ENCODE peak calls at places on chromosomes 2 and 18, in nine cellular contexts. B, F, Z, S, K, M, H, J and N are unnamed samples.

GRCh38 chr2:102707796-102708713 is 53.8 kb upstream of the TMEM182 start:
- DNase-seq in B (no peak), J (no peak), K (no peak), M (no peak), H (no peak), S (no peak), Z (no peak), F (no peak), N (no peak)

GRCh38 chr2:98148968-98149697 is 62.2 kb downstream of the VWA3B start:
- DNase-seq in S (no peak), K (no peak), J (peak), M (no peak), H (no peak), Z (peak), F (peak), B (peak), N (peak)

GRCh38 chr18:40402052-40402451 is 1553.0 kb upstream of the PIK3C3 start:
- DNase-seq in K (no peak), B (no peak), H (no peak), M (no peak), J (no peak), Z (no peak), S (no peak), F (no peak), N (no peak)

GRCh38 chr18:6624271-6624670 is 105.2 kb upstream of the ARHGAP28 start:
- DNase-seq in J (peak), Z (no peak), H (no peak), K (no peak), S (no peak), B (peak), F (no peak), M (peak), N (peak)

GRCh38 chr18:3420919-3421279 is 29.1 kb upstream of the TGIF1 start:
- DNase-seq in B (no peak), J (no peak), Z (no peak), H (no peak), M (no peak), S (no peak), F (no peak), K (no peak), N (no peak)

GRCh38 chr18:58163004-58163590 is 119.1 kb downstream of the NEDD4L start:
- DNase-seq in K (no peak), B (no peak), Z (no peak), M (no peak), F (no peak), S (no peak), J (no peak), H (no peak), N (no peak)

GRCh38 chr2:890791-891190 is 59.9 kb upstream of the SNTG2 start:
- DNase-seq in J (no peak), Z (no peak), F (peak), S (no peak), M (peak), B (no peak), H (no peak), K (no peak), N (peak)

GRCh38 chr18:54260376-54261072 is 8.8 kb upstream of the POLI start:
- DNase-seq in K (peak), M (no peak), J (peak), F (no peak), H (no peak), B (no peak), Z (peak), S (no peak), N (no peak)

GRCh38 chr2:190972213-190972612 is 41.8 kb downstream of the STAT1 start:
- DNase-seq in B (no peak), Z (no peak), H (no peak), S (no peak), J (no peak), M (no peak), K (no peak), F (no peak), N (no peak)

GRCh38 chr2:199469514-199470360 is 12.0 kb upstream of the SATB2 start:
- DNase-seq in H (no peak), F (no peak), J (no peak), Z (no peak), S (no peak), K (no peak), M (no peak), B (no peak), N (no peak)